ENCODE peak calls at places on chromosomes 12 and 14, in eight cellular contexts. D, H, W, N, E, L, K and G are unnamed samples.

GRCh38 chr14:35695647-35696046 is 113.4 kb downstream of the RALGAPA1 start:
- DNase-seq in D (no peak), H (peak; percentile 7), W (no peak), N (no peak), E (no peak), L (no peak), K (no peak), G (no peak)

GRCh38 chr12:63889236-63889635 is 44.7 kb downstream of the SRGAP1 start:
- DNase-seq in D (no peak), H (peak; percentile 85), W (no peak), N (peak; percentile 39), E (peak; percentile 32), L (no peak), K (no peak), G (no peak)

GRCh38 chr12:47383942-47384341 is 304.2 kb upstream of the AMIGO2 start:
- DNase-seq in D (no peak), H (peak; percentile 90), W (no peak), N (no peak), E (peak; percentile 34), L (no peak), K (no peak), G (no peak)

GRCh38 chr12:107645630-107646333 is 39.8 kb upstream of the PWP1 start:
- DNase-seq in D (peak; percentile 64), H (no peak), W (peak; percentile 52), N (no peak), E (no peak), L (no peak), K (peak; percentile 85), G (no peak)

GRCh38 chr14:100144996-100145646 is 14.3 kb downstream of the DEGS2 start:
- DNase-seq in D (no peak), H (no peak), W (peak; percentile 38), N (no peak), E (no peak), L (no peak), K (no peak), G (no peak)

GRCh38 chr12:26187429-26187828 is 7.9 kb upstream of the SSPN start:
- DNase-seq in D (no peak), H (no peak), W (peak; percentile 73), N (no peak), E (no peak), L (no peak), K (no peak), G (no peak)

GRCh38 chr12:76571256-76571655 is 11.7 kb upstream of the OSBPL8 start:
- DNase-seq in D (no peak), H (peak; percentile 42), W (no peak), N (no peak), E (no peak), L (no peak), K (no peak), G (no peak)

GRCh38 chr14:33702293-33702692 is 248.6 kb downstream of the EGLN3 start:
- DNase-seq in D (no peak), H (no peak), W (no peak), N (no peak), E (no peak), L (no peak), K (no peak), G (no peak)

GRCh38 chr14:99347561-99347960 is 75.6 kb upstream of the BCL11B start:
- DNase-seq in D (no peak), H (no peak), W (no peak), N (no peak), E (no peak), L (no peak), K (no peak), G (no peak)

GRCh38 chr14:38171197-38171596 is 36.5 kb upstream of the SSTR1 start:
- DNase-seq in D (no peak), H (peak; percentile 33), W (no peak), N (no peak), E (no peak), L (no peak), K (peak; percentile 1), G (no peak)

GRCh38 chr14:52220924-52221802 is 46.3 kb upstream of the PTGDR start:
- DNase-seq in D (no peak), H (no peak), W (no peak), N (no peak), E (no peak), L (no peak), K (no peak), G (no peak)

GRCh38 chr14:24307575-24308341 is at the start of gene CIDEB:
- DNase-seq in D (peak; percentile 78), H (peak; percentile 43), W (peak; percentile 73), N (peak; percentile 77), E (peak; percentile 59), L (no peak), K (no peak), G (peak; percentile 79)

GRCh38 chr12:93748672-93749403 is 71.7 kb downstream of the CRADD start:
- DNase-seq in D (no peak), H (no peak), W (no peak), N (no peak), E (no peak), L (no peak), K (no peak), G (no peak)

GRCh38 chr14:104709387-104710019 is 14.5 kb upstream of the ADSS1 start:
- DNase-seq in D (no peak), H (no peak), W (no peak), N (no peak), E (no peak), L (no peak), K (no peak), G (no peak)

GRCh38 chr14:64501326-64502171 is 2.1 kb downstream of the ZBTB25 start:
- DNase-seq in D (peak; percentile 64), H (peak; percentile 38), W (peak; percentile 24), N (no peak), E (peak; percentile 36), L (no peak), K (no peak), G (peak; percentile 24)

GRCh38 chr14:96256420-96256819 is 410 bp downstream of the BDKRB1 start:
- DNase-seq in D (no peak), H (peak; percentile 64), W (no peak), N (no peak), E (peak; percentile 89), L (no peak), K (no peak), G (no peak)

GRCh38 chr12:128857173-128857770 is 4.0 kb downstream of the GLT1D1 start:
- DNase-seq in D (no peak), H (no peak), W (no peak), N (no peak), E (no peak), L (no peak), K (no peak), G (no peak)